ENCODE peak calls at places on chromosome 10, in four cellular contexts. M is fibroblast of lung, R is IMR-90, B is suprapubic skin. S is an unnamed sample.

GRCh38 chr10:32379314-32379949 is 32.5 kb upstream of the EPC1 start:
- DNase-seq in M (peak), R (peak), B (no peak), S (no peak)

GRCh38 chr10:34187201-34187600 is 627.9 kb downstream of the PARD3 start:
- DNase-seq in M (peak), R (peak), B (no peak), S (no peak)

GRCh38 chr10:123157210-123157609 is 3.0 kb downstream of the BUB3 start:
- DNase-seq in M (peak), R (peak), B (no peak), S (no peak)

GRCh38 chr10:53064609-53065008 is 292.0 kb upstream of the MBL2 start:
- DNase-seq in M (no peak), R (no peak), B (no peak), S (no peak)

GRCh38 chr10:1187151-1187854 is 131.1 kb downstream of the WDR37 start:
- DNase-seq in M (no peak), R (no peak), B (peak), S (no peak)

GRCh38 chr10:22915314-22915713 is 12.5 kb upstream of the ARMC3 start:
- DNase-seq in M (no peak), R (no peak), B (no peak), S (no peak)

GRCh38 chr10:88243847-88244730 is 339.0 kb downstream of the RNLS start:
- DNase-seq in M (peak), R (peak), B (peak), S (no peak)

GRCh38 chr10:61110188-61110844 is 166.3 kb upstream of the RHOBTB1 start:
- DNase-seq in M (peak), R (peak), B (no peak), S (no peak)

GRCh38 chr10:124211921-124212320 is 118.5 kb upstream of the CHST15 start:
- DNase-seq in M (peak), R (no peak), B (no peak), S (no peak)

DNA sequence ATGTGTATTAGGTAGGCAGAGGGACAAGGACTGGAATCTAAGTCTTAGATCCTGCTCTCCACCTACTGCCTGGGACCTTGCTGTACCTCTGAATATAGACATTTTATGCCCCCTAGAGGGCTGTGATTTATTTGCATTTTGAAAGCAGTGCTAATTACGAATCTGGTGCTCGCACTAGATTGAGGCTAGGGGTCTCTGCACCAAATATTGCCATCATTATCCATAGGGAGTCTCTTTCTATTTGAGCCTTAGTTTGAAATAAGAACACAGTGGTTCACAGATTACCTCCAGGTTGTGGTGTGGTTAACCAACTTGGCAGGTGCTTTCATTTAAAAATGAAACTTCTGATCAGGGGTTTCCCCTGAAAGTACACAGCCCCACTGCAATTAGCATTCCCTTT is 41.8 kb downstream of the CNNM1 start:
- DNase-seq in M (no peak), R (peak), B (no peak), S (no peak)
- TF ChIP-seq CTCF in M (peak), R (peak), B (peak), S (peak)

DNA sequence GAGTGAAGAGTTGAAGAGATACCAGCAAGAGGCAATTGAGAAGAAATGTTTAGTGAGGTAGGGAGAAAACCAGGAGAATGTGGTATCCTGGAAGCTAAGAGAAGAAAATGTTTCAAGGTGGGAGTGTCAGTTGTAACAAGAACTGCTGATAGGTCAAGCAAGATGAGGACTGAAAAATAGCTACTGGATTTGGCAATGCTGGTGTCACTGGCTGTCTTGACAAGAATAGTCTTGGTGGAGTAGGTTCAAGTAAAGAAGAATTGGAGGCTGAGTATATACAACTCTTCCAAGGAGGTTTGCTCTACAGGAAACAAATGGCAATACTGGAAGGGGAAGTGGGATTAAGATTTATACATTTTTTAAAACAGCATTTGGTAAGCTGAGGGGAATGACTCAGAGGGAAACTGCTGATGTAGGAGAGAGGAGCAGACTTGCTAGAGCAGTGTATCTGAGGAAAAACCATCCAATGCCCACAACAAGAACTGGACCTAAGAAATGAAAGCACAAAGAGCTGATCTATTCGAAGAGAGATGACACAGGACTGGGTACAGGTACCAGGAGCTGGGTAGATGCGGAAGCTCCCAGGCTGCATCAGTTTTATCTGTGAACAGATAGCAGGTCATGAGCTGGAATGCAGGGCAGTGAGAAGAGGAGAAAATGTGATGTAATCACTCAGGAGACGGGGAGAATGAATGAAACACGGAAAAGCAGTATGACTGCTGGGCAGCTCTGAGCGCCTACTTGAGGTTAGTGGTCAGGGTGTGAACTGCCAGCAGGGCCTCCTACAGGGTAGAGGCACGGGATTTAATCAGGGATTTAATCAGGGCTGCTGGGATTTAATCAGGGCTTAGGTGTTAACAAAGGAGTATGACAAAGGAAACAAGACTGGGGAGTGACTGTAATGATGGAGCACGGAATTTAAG is 34.5 kb downstream of the FAM25A start:
- DNase-seq in M (peak), R (peak), B (no peak), S (peak)
- TF ChIP-seq CTCF in M (no peak), R (peak), B (no peak), S (peak)

DNA sequence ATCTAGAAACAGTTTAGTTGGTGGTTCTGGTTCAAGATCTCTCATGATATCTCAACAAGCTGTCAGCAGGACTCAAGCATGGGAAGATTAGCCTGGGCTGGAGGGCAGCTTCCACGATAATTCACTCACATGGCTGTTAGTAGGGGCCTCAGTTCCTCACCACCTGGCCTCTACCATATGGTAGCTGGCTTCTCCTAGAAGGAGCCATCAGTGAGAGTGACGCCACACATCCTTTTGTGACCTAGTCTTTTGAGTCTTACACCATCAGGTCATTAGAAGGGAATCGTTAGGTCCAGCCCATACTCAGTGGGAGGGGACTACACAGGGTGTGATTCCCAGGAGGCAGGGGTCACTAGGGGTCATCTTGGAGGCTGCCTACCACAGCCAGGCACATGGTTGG is 239.3 kb upstream of the PLPP4 start:
- DNase-seq in M (no peak), R (no peak), B (no peak), S (no peak)
- TF ChIP-seq CTCF in M (no peak), R (no peak), B (no peak), S (no peak)

DNA sequence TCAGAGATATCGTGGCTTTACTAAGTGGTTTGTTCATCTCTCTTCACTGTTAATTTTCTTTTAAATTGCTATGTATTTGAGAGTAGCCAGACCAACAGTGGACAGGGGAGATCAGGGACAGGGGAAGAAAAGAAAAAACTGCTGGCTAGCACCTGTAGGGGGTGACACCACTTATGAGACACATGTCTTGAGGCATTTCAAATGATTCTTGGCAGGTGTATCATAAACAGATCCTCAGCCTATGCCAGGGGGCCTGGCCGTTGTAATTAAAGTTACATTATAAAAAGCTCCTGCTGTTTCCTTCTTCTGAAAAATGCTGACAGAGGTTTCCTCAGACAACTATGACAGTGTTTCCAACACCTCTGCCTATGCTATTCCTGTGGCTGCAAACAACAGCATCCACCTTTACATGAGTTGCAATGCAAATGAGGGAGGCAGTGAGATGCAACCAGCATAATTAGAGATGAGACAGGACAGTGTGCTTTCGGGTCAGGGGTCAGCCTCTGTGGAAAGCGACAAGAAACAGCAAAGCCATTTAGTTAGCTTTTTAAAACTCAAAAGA is 281.0 kb upstream of the PTER start:
- DNase-seq in M (no peak), R (no peak), B (no peak), S (no peak)
- TF ChIP-seq CTCF in M (no peak), R (no peak), B (no peak), S (no peak)